ENCODE peak calls at places on chromosomes 2 and 18, in eight cellular contexts. O, Q, Z, J, P, W, X and S are unnamed samples.

GRCh38 chr2:100522430-100522829 is 40.4 kb upstream of the PDCL3 start:
- DNase-seq in J (no peak), P (no peak), Z (no peak), X (no peak), O (no peak), Q (no peak), W (no peak), S (no peak)

GRCh38 chr2:54704688-54705605 is 18.5 kb upstream of the EML6 start:
- DNase-seq in J (peak; percentile 65), O (peak; percentile 77), P (no peak), Q (peak; percentile 80), X (no peak), Z (peak; percentile 79), W (peak; percentile 66), S (no peak)

GRCh38 chr2:127735537-127736399 is 34.5 kb downstream of the SFT2D3 start:
- DNase-seq in J (no peak), P (no peak), W (no peak), Z (no peak), X (peak; percentile 7), Q (no peak), O (no peak), S (no peak)

GRCh38 chr2:156333274-156333950 is 891 bp upstream of the NR4A2 start:
- DNase-seq in X (peak; percentile 52), W (peak; percentile 68), Z (peak; percentile 39), J (no peak), Q (peak; percentile 50), P (no peak), O (peak; percentile 82), S (no peak)

GRCh38 chr2:207338220-207338607 is 172.5 kb upstream of the KLF7 start:
- DNase-seq in X (no peak), Z (no peak), J (no peak), P (no peak), Q (no peak), O (no peak), W (no peak), S (no peak)

GRCh38 chr2:112159454-112159921 is 21.3 kb downstream of the FBLN7 start:
- DNase-seq in J (no peak), O (no peak), X (no peak), Q (no peak), P (no peak), Z (no peak), W (peak; percentile 80), S (no peak)

GRCh38 chr2:3257166-3257565 is 120.5 kb downstream of the EIPR1 start:
- DNase-seq in Z (peak; percentile 36), Q (peak; percentile 48), W (no peak), O (no peak), X (no peak), J (peak; percentile 45), P (no peak), S (no peak)

GRCh38 chr2:207163053-207163814 is 2.5 kb downstream of the KLF7 start:
- DNase-seq in X (peak; percentile 71), O (peak; percentile 89), J (peak; percentile 36), Q (peak; percentile 91), P (no peak), W (no peak), Z (peak; percentile 87), S (no peak)

GRCh38 chr2:176074919-176075425 is 8.8 kb downstream of the EVX2 start:
- DNase-seq in Z (no peak), W (no peak), O (no peak), X (no peak), J (peak; percentile 16), Q (no peak), P (no peak), S (no peak)

GRCh38 chr2:1782514-1782913 is 38.2 kb upstream of the PXDN start:
- DNase-seq in W (no peak), Z (no peak), O (no peak), X (no peak), Q (no peak), P (no peak), J (no peak), S (no peak)

GRCh38 chr2:117272975-117273671 is 541.4 kb upstream of the DDX18 start:
- DNase-seq in O (no peak), Q (no peak), X (no peak), W (no peak), P (no peak), J (peak; percentile 69), Z (no peak), S (peak; percentile 7)

GRCh38 chr18:48866028-48866733 is 84.6 kb downstream of the SMAD7 start:
- DNase-seq in X (no peak), O (no peak), W (no peak), P (peak; percentile 82), J (no peak), Q (peak; percentile 79), Z (peak; percentile 91), S (no peak)

GRCh38 chr2:37585295-37585908 is 86.0 kb downstream of the CDC42EP3 start:
- DNase-seq in Q (no peak), X (peak; percentile 13), J (peak; percentile 20), Z (peak; percentile 62), O (no peak), W (peak; percentile 26), P (peak; percentile 56), S (no peak)

GRCh38 chr2:231410293-231411004 is 14.9 kb downstream of the B3GNT7 start:
- DNase-seq in J (peak; percentile 94), X (no peak), Q (no peak), O (no peak), P (no peak), W (no peak), Z (no peak), S (no peak)

GRCh38 chr2:216683846-216684245 is 11.5 kb downstream of the IGFBP5 start:
- DNase-seq in O (peak; percentile 99), Z (peak; percentile 97), W (no peak), P (no peak), X (no peak), J (no peak), Q (peak; percentile 61), S (no peak)

GRCh38 chr2:26474261-26474785 is 3.6 kb downstream of the OTOF start:
- DNase-seq in X (no peak), J (no peak), Z (no peak), P (no peak), W (no peak), Q (no peak), O (no peak), S (no peak)

GRCh38 chr18:35571138-35571537 is 10.4 kb upstream of the GALNT1 start:
- DNase-seq in Q (peak; percentile 10), Z (peak; percentile 26), O (no peak), X (no peak), J (no peak), W (no peak), P (no peak), S (no peak)

GRCh38 chr2:116095636-116096035 is 1653.2 kb downstream of the DPP10 start:
- DNase-seq in Q (no peak), Z (no peak), J (peak; percentile 27), O (no peak), P (no peak), W (no peak), X (no peak), S (no peak)

GRCh38 chr2:116094196-116094595 is 1651.8 kb downstream of the DPP10 start:
- DNase-seq in O (peak; percentile 6), X (no peak), P (no peak), Z (no peak), J (peak; percentile 58), W (no peak), Q (no peak), S (no peak)

DNA sequence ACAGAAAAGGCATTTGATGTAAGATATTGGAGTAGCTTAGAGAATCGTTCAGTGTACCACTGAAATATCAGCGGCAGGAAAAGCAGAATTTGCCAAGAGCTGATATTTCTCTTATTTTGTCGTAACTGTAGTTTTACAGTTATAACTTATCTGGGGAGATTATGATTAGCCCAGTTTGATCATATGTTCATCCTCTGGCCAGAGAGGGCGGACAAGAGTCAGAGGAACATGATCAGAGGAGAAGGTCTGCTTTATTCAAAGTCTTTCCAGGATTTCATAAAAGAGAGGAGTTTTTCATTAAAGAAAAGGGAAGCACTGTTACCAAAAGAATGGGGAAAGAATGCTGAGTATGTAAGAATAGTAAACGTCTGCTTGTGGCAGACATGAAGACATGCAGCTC is 1655.6 kb downstream of the DPP10 start:
- DNase-seq in W (no peak), X (no peak), Q (no peak), P (no peak), J (peak; percentile 36), O (no peak), Z (no peak), S (no peak)
- TF ChIP-seq CTCF in W (no peak), X (no peak), Q (no peak), P (no peak), J (peak; percentile 47), O (no peak), Z (no peak), S (no peak)

GRCh38 chr18:62976227-62976626 is 260.9 kb downstream of the PHLPP1 start:
- DNase-seq in J (no peak), O (peak; percentile 52), X (peak; percentile 69), Q (no peak), Z (no peak), P (no peak), W (no peak), S (no peak)
- TF ChIP-seq CTCF in J (no peak), O (no peak), X (no peak), Q (no peak), Z (no peak), P (no peak), W (no peak), S (no peak)

GRCh38 chr18:9334351-9335254 is at the start of gene TWSG1:
- DNase-seq in Q (peak; percentile 97), P (peak; percentile 96), Z (peak; percentile 98), O (peak; percentile 93), W (peak; percentile 99), J (peak; percentile 98), X (peak; percentile 95), S (peak; percentile 96)
- TF ChIP-seq CTCF in Q (peak; percentile 50), P (peak; percentile 34), Z (no peak), O (peak; percentile 40), W (no peak), J (peak; percentile 50), X (peak; percentile 44), S (no peak)

GRCh38 chr2:105690566-105690965 is 54.1 kb upstream of the NCK2 start:
- DNase-seq in O (no peak), X (no peak), Q (no peak), Z (no peak), P (no peak), W (no peak), J (no peak), S (no peak)

GRCh38 chr2:105686588-105686987 is 58.1 kb upstream of the NCK2 start:
- DNase-seq in O (no peak), X (no peak), J (no peak), Q (no peak), Z (no peak), W (no peak), P (no peak), S (no peak)

GRCh38 chr2:105689484-105689883 is 55.2 kb upstream of the NCK2 start:
- DNase-seq in O (no peak), Z (no peak), X (no peak), P (no peak), J (no peak), Q (no peak), W (no peak), S (no peak)

GRCh38 chr2:105688946-105689345 is 55.8 kb upstream of the NCK2 start:
- DNase-seq in Z (no peak), X (no peak), J (no peak), W (no peak), O (no peak), Q (no peak), P (no peak), S (no peak)

DNA sequence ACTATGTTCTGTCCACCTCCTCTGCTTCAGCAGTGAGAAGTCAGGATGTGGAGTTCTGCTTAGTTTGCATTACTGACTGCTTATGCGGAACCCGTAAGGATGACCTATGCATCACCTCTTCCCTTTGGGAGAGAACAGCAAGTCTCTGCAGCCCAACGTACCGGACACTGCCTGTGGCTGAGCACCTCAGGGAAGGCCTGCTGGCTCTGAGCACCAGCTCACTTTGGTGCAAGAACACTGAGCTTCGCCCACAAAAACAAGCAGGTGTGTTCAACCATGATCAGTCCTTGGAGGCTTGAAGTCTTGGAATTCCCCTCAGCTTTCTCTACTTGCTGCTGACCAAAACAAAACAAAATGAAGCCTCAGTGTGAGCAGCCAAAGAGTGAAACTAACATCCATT is 52.8 kb upstream of the NCK2 start:
- DNase-seq in X (no peak), Q (no peak), O (no peak), Z (no peak), P (no peak), W (peak; percentile 36), J (no peak), S (no peak)
- TF ChIP-seq CTCF in X (no peak), Q (no peak), O (no peak), Z (no peak), P (no peak), W (no peak), J (no peak), S (no peak)